ENCODE peak calls at places on chromosomes 16 and 17, in nine cellular contexts. M is GM04503; D is non-pigmented ciliary epithelial cell; P is NCI-H1436; R is activated CD4-positive, alpha-beta T cell treated with anti-CD3 and anti-CD28 coated beads, Interleukin-2, amount 10 ng/mL, durations not matched to agents 7 days and 5 days; K is ascending aorta; V is neural progenitor cell; G is ureter; Q is posterior cingulate gyrus. Y is an unnamed sample.

GRCh38 chr16:64542152-64542551 is 579.7 kb downstream of the CDH11 start:
- DNase-seq in V (no peak), D (no peak), M (no peak), P (no peak), Q (no peak), R (no peak), G (no peak), K (no peak), Y (no peak)

GRCh38 chr17:81539961-81540675 is 11.9 kb downstream of the FSCN2 start:
- DNase-seq in D (no peak), K (no peak), G (no peak), P (no peak), M (no peak), V (no peak), Q (no peak), R (no peak), Y (no peak)

GRCh38 chr17:76530489-76530814 is 7.1 kb downstream of the CYGB start:
- DNase-seq in M (no peak), V (no peak), Q (no peak), P (no peak), R (no peak), D (no peak), K (no peak), G (no peak), Y (no peak)

GRCh38 chr17:36727577-36727976 is 126.2 kb downstream of the MRM1 start:
- DNase-seq in V (peak), D (no peak), M (no peak), Q (no peak), G (no peak), P (no peak), R (no peak), K (no peak), Y (no peak)

GRCh38 chr17:77164483-77165030 is 23.8 kb downstream of the SEC14L1 start:
- DNase-seq in R (no peak), M (no peak), V (peak), P (no peak), G (no peak), D (no peak), Q (no peak), K (no peak), Y (no peak)

GRCh38 chr17:55567240-55568216 is 56.3 kb upstream of the SMIM36 start:
- DNase-seq in P (no peak), V (no peak), D (no peak), Q (no peak), G (no peak), M (no peak), R (no peak), K (no peak), Y (no peak)

GRCh38 chr17:62064029-62064790 is 868 bp downstream of the MED13 start:
- DNase-seq in P (no peak), G (no peak), D (no peak), K (no peak), Q (no peak), R (peak), M (no peak), V (no peak), Y (peak)

GRCh38 chr16:74711938-74712337 is 11.3 kb upstream of the MLKL start:
- DNase-seq in D (no peak), M (no peak), Q (no peak), K (no peak), V (no peak), G (no peak), R (no peak), P (no peak), Y (no peak)

GRCh38 chr16:48047273-48047672 is 108.5 kb downstream of the ABCC12 start:
- DNase-seq in K (no peak), V (no peak), R (no peak), D (no peak), Q (no peak), M (no peak), P (no peak), G (no peak), Y (no peak)

GRCh38 chr16:71929048-71929447 is 33.7 kb downstream of the IST1 start:
- DNase-seq in P (no peak), V (no peak), K (no peak), D (peak), R (no peak), Q (peak), M (peak), G (no peak), Y (no peak)

GRCh38 chr17:34207572-34207971 is 47.5 kb upstream of the CCL2 start:
- DNase-seq in Q (no peak), V (no peak), K (no peak), M (no peak), P (no peak), R (no peak), G (no peak), D (no peak), Y (no peak)

GRCh38 chr17:19714542-19715411 is 1.6 kb downstream of the SLC47A2 start:
- DNase-seq in V (no peak), Q (no peak), M (no peak), P (no peak), R (no peak), D (no peak), G (no peak), K (peak), Y (no peak)